ENCODE peak calls at places on chromosomes 1 and 21, in eight cellular contexts. S, M, D, Q, I, E, C and Z are unnamed samples.

GRCh38 chr1:30713211-30713770 is 10.1 kb downstream of the MATN1 start:
- DNase-seq in E (no peak), S (no peak), D (no peak), C (peak; percentile 26), M (no peak), I (no peak), Q (no peak), Z (no peak)

GRCh38 chr1:16231331-16232315 is 5.4 kb downstream of the CPLANE2 start:
- DNase-seq in C (no peak), E (no peak), S (no peak), D (no peak), I (no peak), M (no peak), Q (no peak), Z (no peak)

GRCh38 chr1:210117681-210118170 is 114.9 kb upstream of the SERTAD4 start:
- DNase-seq in Q (no peak), M (no peak), E (no peak), D (no peak), S (no peak), C (no peak), I (no peak), Z (no peak)

GRCh38 chr1:209335090-209335692 is 248.3 kb upstream of the CAMK1G start:
- DNase-seq in I (no peak), E (no peak), Q (no peak), M (peak; percentile 69), C (peak; percentile 36), S (peak; percentile 33), D (peak; percentile 44), Z (peak; percentile 46)

GRCh38 chr1:64956733-64957441 is 9.5 kb downstream of the JAK1 start:
- DNase-seq in M (no peak), I (no peak), C (no peak), D (no peak), S (peak; percentile 91), E (no peak), Q (no peak), Z (no peak)

GRCh38 chr1:8238141-8239038 is 79.5 kb upstream of the SLC45A1 start:
- DNase-seq in S (no peak), C (peak; percentile 99), M (no peak), E (no peak), I (no peak), D (no peak), Q (no peak), Z (no peak)

GRCh38 chr1:194024659-194025058 is 838.2 kb upstream of the B3GALT2 start:
- DNase-seq in S (no peak), M (no peak), I (no peak), C (peak; percentile 68), E (no peak), Q (no peak), D (peak; percentile 3), Z (no peak)

GRCh38 chr1:66231162-66232077 is 302.5 kb upstream of the SGIP1 start:
- DNase-seq in I (no peak), E (no peak), Q (no peak), S (no peak), D (no peak), M (no peak), C (peak; percentile 58), Z (no peak)

GRCh38 chr1:117735045-117735992 is 129.5 kb downstream of the TENT5C start:
- DNase-seq in Q (no peak), M (no peak), E (no peak), D (no peak), C (peak; percentile 65), I (no peak), S (peak; percentile 33), Z (peak; percentile 53)

GRCh38 chr1:180946056-180946455 is 33.4 kb downstream of the KIAA1614 start:
- DNase-seq in I (no peak), M (no peak), Q (no peak), S (no peak), E (no peak), D (no peak), C (no peak), Z (no peak)

GRCh38 chr21:26385721-26386120 is 187.4 kb downstream of the CYYR1 start:
- DNase-seq in M (no peak), Q (no peak), E (no peak), S (no peak), D (no peak), I (no peak), C (peak; percentile 55), Z (peak; percentile 77)

GRCh38 chr1:24236170-24237045 is 49.3 kb upstream of the IFNLR1 start:
- DNase-seq in C (peak; percentile 69), M (peak; percentile 46), D (no peak), Q (no peak), I (no peak), E (no peak), S (peak; percentile 30), Z (no peak)

GRCh38 chr1:52554756-52555155 is 1.9 kb upstream of the TUT4 start:
- DNase-seq in M (peak; percentile 13), D (peak; percentile 8), E (no peak), C (no peak), I (no peak), S (no peak), Q (no peak), Z (no peak)

GRCh38 chr1:52574594-52574993 is 21.7 kb upstream of the TUT4 start:
- DNase-seq in I (no peak), M (no peak), E (no peak), Q (no peak), C (peak; percentile 96), D (no peak), S (no peak), Z (no peak)

GRCh38 chr1:16038620-16038912 is 5.0 kb upstream of the CLCNKB start:
- DNase-seq in Q (no peak), I (no peak), C (no peak), E (no peak), S (no peak), M (peak; percentile 51), D (no peak), Z (no peak)

GRCh38 chr1:1337793-1338147 is 6.7 kb downstream of the TAS1R3 start:
- DNase-seq in E (no peak), I (no peak), S (peak; percentile 32), Q (no peak), C (no peak), D (no peak), M (no peak), Z (peak; percentile 91)

GRCh38 chr1:37478890-37479254 is 4.5 kb downstream of the ZC3H12A start:
- DNase-seq in E (peak; percentile 66), I (no peak), C (peak; percentile 77), Q (no peak), D (no peak), M (no peak), S (peak; percentile 49), Z (no peak)

GRCh38 chr1:53154859-53155438 is 12.5 kb upstream of the SLC1A7 start:
- DNase-seq in S (no peak), C (no peak), M (no peak), Q (no peak), I (no peak), E (no peak), D (no peak), Z (no peak)

GRCh38 chr1:88009916-88010315 is 674.2 kb upstream of the PKN2 start:
- DNase-seq in D (no peak), M (no peak), I (no peak), S (no peak), C (no peak), E (no peak), Q (no peak), Z (no peak)

GRCh38 chr1:229105109-229105508 is 165.8 kb upstream of the RAB4A start:
- DNase-seq in D (no peak), M (no peak), S (no peak), C (no peak), E (no peak), I (no peak), Q (no peak), Z (no peak)

GRCh38 chr1:86687595-86687994 is 16.8 kb upstream of the SH3GLB1 start:
- DNase-seq in M (no peak), C (peak; percentile 40), Q (no peak), D (peak; percentile 70), S (no peak), I (no peak), E (no peak), Z (peak; percentile 3)

GRCh38 chr1:3625151-3625907 is 514 bp downstream of the TPRG1L start:
- DNase-seq in E (peak; percentile 77), I (no peak), M (peak; percentile 61), D (peak; percentile 51), S (peak; percentile 29), C (peak; percentile 54), Q (peak; percentile 24), Z (no peak)

GRCh38 chr1:63624911-63625310 is 31.7 kb downstream of the PGM1 start:
- DNase-seq in S (no peak), E (no peak), M (no peak), D (no peak), I (no peak), Q (no peak), C (peak; percentile 54), Z (no peak)

GRCh38 chr1:13587256-13588030 is 3.8 kb downstream of the PDPN start:
- DNase-seq in D (no peak), M (no peak), E (no peak), I (no peak), S (no peak), C (peak; percentile 18), Q (no peak), Z (peak; percentile 19)

GRCh38 chr1:196654271-196654670 is 2.4 kb downstream of the CFH start:
- DNase-seq in I (no peak), S (no peak), D (no peak), E (no peak), M (no peak), Q (no peak), C (no peak), Z (no peak)